ENCODE peak calls at places on chromosomes 16 and 17, in eight cellular contexts. C is SK-N-SH, L is endothelial cell of umbilical vein, U is HCT116, T is H1, G is GM12878, W is K562, I is A549. Q is an unnamed sample.

GRCh38 chr16:82824408-82824807 is 197.6 kb downstream of the CDH13 start:
- DNase-seq in C (no peak), I (peak; percentile 4), W (peak; percentile 1), T (no peak), L (no peak), G (no peak), U (no peak), Q (no peak)

GRCh38 chr16:64910351-64910750 is 211.5 kb downstream of the CDH11 start:
- DNase-seq in I (peak; percentile 16), L (no peak), C (no peak), G (no peak), U (no peak), W (no peak), T (no peak), Q (no peak)

GRCh38 chr17:49779730-49780220 is 8.7 kb upstream of the KAT7 start:
- DNase-seq in U (peak; percentile 34), L (peak; percentile 79), T (no peak), G (no peak), I (peak; percentile 60), W (peak; percentile 78), C (peak; percentile 40), Q (peak; percentile 68)

GRCh38 chr17:41966453-41967140 is at the start of gene CNP:
- DNase-seq in C (peak; percentile 99), T (peak; percentile 90), L (peak; percentile 91), G (peak; percentile 49), W (peak; percentile 92), I (peak; percentile 92), U (peak; percentile 73), Q (peak; percentile 94)

GRCh38 chr17:65690626-65691310 is 129.3 kb upstream of the AXIN2 start:
- DNase-seq in G (no peak), T (no peak), C (no peak), U (no peak), L (no peak), I (no peak), W (no peak), Q (no peak)

GRCh38 chr17:66777689-66778225 is 57.2 kb upstream of the CACNG5 start:
- DNase-seq in U (no peak), C (no peak), G (no peak), L (no peak), I (no peak), T (peak; percentile 62), W (no peak), Q (no peak)

GRCh38 chr17:57866319-57866718 is 16.5 kb upstream of the MRPS23 start:
- DNase-seq in W (no peak), I (no peak), G (no peak), U (no peak), L (no peak), T (no peak), C (no peak), Q (no peak)

GRCh38 chr17:42675984-42676423 is 790 bp downstream of the PLEKHH3 start:
- DNase-seq in I (peak; percentile 47), T (no peak), C (peak; percentile 71), L (peak; percentile 45), G (no peak), W (peak; percentile 51), U (no peak), Q (no peak)

GRCh38 chr17:4582101-4582501 is 2.2 kb upstream of the SMTNL2 start:
- DNase-seq in U (no peak), L (no peak), T (no peak), C (no peak), I (no peak), W (no peak), G (no peak), Q (no peak)

GRCh38 chr16:27718767-27719445 is 169.0 kb downstream of the KATNIP start:
- DNase-seq in C (peak; percentile 56), U (peak; percentile 40), L (no peak), I (no peak), G (no peak), T (no peak), W (no peak), Q (no peak)

GRCh38 chr17:40323731-40324650 is 15.0 kb downstream of the RARA start:
- DNase-seq in T (no peak), U (no peak), L (peak; percentile 79), W (no peak), C (no peak), I (no peak), G (no peak), Q (peak; percentile 50)

GRCh38 chr17:80386341-80386740 is 28.6 kb upstream of the ENDOV start:
- DNase-seq in U (no peak), I (no peak), G (no peak), L (no peak), C (no peak), T (no peak), W (no peak), Q (no peak)

GRCh38 chr17:80387071-80387470 is 27.9 kb upstream of the ENDOV start:
- DNase-seq in L (no peak), C (no peak), T (no peak), W (no peak), I (no peak), U (no peak), G (no peak), Q (no peak)

GRCh38 chr17:80389011-80389995 is 25.7 kb upstream of the ENDOV start:
- DNase-seq in T (no peak), G (no peak), U (no peak), I (no peak), W (no peak), L (peak; percentile 73), C (peak; percentile 81), Q (no peak)

GRCh38 chr17:80388175-80388574 is 26.8 kb upstream of the ENDOV start:
- DNase-seq in W (no peak), I (no peak), C (peak; percentile 32), T (no peak), U (no peak), L (no peak), G (no peak), Q (no peak)

DNA sequence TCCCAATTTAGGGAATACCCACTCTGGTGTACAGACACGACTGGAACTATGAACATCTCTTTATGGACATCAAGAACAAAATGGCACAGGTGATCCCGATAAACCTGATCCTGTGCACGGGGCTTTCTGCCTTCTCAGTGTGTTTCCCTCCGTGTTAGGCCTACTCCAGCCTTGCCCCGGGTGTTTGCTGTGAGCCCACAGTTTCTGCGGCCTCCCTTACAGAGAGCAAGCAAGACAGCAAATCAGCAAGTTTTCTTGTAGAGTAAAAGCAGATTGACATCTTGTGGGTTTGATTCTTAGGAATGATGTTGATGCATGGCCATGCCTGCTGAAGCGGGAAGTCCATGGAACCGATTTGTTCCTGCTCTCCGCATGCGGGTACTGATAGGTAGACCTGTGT is 26.4 kb upstream of the ENDOV start:
- DNase-seq in T (no peak), G (no peak), W (no peak), I (no peak), L (no peak), C (no peak), U (no peak), Q (no peak)
- TF ChIP-seq MAX in T (no peak), G (no peak), W (no peak), I (no peak), L (no peak), C (no peak), U (no peak), Q (no peak)

DNA sequence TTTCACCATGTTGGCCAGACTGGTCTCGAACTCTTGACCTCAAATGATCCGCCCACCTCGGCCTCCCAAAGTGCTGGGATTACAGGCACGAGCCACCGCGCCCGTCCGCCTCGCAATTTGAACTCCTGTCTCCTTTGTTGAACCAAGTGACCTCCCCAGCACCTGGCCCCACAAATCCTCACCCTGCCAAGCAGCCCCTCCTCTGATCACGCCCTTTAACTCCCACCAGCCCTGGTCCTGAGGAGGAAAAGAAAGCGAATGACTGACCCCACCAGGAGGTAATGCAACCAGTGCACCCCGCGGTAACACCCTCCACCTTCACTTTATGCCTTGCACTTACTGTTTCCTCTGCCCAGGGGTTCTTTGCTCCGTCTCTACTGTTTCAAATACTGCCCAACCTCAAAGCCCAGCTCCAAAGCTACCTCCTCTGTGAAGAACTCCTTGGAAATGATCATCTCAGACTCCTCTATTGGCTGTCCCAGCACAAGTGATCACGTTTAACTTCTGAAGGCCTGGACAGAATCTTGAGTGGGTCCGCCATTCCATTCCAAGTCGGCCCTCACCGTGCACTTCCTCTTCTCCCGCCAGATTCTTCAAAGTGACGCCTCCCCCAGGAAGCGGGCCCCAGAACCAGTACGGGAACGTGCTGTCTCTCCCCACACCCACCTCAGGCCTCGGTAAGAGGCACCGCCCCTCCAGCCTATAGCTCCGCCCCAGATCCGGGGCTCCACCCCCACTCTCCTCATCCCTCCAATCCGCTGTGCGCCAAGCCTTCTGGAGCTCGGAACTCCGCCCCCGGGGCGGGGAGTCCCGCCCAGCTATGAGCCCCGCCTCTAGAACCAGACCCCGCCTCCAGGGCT is 4.4 kb downstream of the CD19 start:
- DNase-seq in I (peak; percentile 81), T (peak; percentile 94), W (peak; percentile 96), C (peak; percentile 89), G (no peak), U (peak; percentile 69), L (peak; percentile 85), Q (peak; percentile 84)
- H3K4me3 ChIP-seq in I (no peak overlapping the region), T (peak overlapping the region; percentile 11), W (peak overlapping the region; percentile 48), C (no peak overlapping the region), G (no peak overlapping the region), U (no peak overlapping the region), L (no peak overlapping the region), Q (peak overlapping the region; percentile 52)

DNA sequence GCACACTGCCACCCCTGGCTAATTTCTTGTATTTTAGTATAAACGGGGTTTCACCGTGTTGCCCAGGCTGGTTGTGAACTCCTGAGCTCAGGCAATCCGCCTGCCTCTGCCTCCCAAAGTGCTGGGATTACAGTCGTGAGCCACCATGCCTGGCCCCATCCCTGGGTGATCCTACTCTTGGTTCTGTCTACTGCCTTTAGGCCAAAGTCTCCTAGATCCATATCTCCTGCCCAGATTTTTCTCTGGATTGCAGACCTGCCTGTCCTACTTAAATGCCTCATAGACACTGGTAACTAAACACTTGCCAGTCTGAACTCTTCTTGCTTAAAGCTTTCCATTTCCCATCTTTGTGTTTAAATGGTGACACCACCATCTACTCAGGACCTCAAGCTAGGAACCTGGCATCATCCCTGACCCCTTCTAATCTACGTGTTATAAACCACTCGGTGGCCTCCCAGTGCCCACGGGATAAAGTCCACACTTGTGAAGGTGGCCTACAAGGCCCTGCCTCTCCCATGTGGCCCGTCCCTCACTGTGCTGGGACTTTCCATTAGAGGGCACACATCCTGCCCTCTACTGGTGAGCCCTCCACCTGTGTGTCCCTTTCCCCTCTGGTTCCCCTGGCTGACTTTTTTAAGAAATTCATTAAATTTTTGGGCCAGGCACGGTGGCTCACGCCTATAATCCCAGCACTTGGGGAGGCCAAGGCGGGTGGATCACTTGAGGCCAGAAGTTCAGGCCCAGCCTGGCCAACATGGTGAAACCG is 51.1 kb downstream of the USP43 start:
- DNase-seq in T (peak; percentile 48), C (no peak), L (no peak), G (no peak), U (no peak), I (no peak), W (no peak), Q (no peak)
- TF ChIP-seq CTCF in T (peak; percentile 47), C (no peak), L (no peak), G (no peak), U (peak; percentile 50), I (no peak), W (peak; percentile 22), Q (no peak)

GRCh38 chr17:15250459-15250858 is 14.7 kb downstream of the PMP22 start:
- DNase-seq in U (no peak), L (no peak), G (no peak), C (no peak), T (no peak), I (no peak), W (no peak), Q (no peak)

GRCh38 chr17:15249487-15249886 is 15.6 kb downstream of the PMP22 start:
- DNase-seq in G (no peak), T (no peak), C (no peak), L (no peak), U (no peak), I (no peak), W (no peak), Q (no peak)

GRCh38 chr17:15247891-15248529 is 17.1 kb downstream of the PMP22 start:
- DNase-seq in U (no peak), C (no peak), L (peak; percentile 8), I (peak; percentile 31), T (no peak), W (no peak), G (no peak), Q (no peak)
- TF ChIP-seq MAX in U (no peak), C (no peak), L (no peak), I (no peak), T (no peak), W (no peak), G (no peak), Q (no peak)